ENCODE peak calls at places on chromosomes 6 and 20, in four cellular contexts. D is GM12878, S is HepG2, N is K562. B is an unnamed sample.

GRCh38 chr6:92376711-92377110 is 1042.6 kb downstream of the EPHA7 start:
- DNase-seq in D (no peak), S (no peak), N (no peak), B (no peak)

GRCh38 chr6:107129370-107129925 is 14.1 kb upstream of the BEND3 start:
- DNase-seq in D (no peak), S (no peak), N (no peak), B (no peak)

GRCh38 chr20:63495771-63496403 is 3.0 kb downstream of the EEF1A2 start:
- DNase-seq in D (no peak), S (peak; percentile 49), N (peak; percentile 81), B (peak; percentile 87)

GRCh38 chr20:25042531-25043498 is 15.1 kb downstream of the ACSS1 start:
- DNase-seq in D (peak; percentile 61), S (no peak), N (no peak), B (no peak)

GRCh38 chr6:30720738-30721197 is 616 bp downstream of the TUBB start:
- DNase-seq in D (no peak), S (peak; percentile 57), N (peak; percentile 57), B (peak; percentile 54)

GRCh38 chr6:110063864-110064263 is 85.8 kb downstream of the GPR6 start:
- DNase-seq in D (no peak), S (no peak), N (no peak), B (no peak)

GRCh38 chr6:151160869-151161268 is 78.9 kb upstream of the AKAP12 start:
- DNase-seq in D (no peak), S (peak; percentile 57), N (no peak), B (no peak)

GRCh38 chr6:87068804-87069203 is 26.1 kb downstream of the CGA start:
- DNase-seq in D (no peak), S (no peak), N (no peak), B (no peak)

GRCh38 chr6:167569879-167570278 is 245.0 kb downstream of the TTLL2 start:
- DNase-seq in D (no peak), S (no peak), N (no peak), B (no peak)

GRCh38 chr20:42155586-42155985 is 537.4 kb upstream of the CHD6 start:
- DNase-seq in D (no peak), S (no peak), N (no peak), B (no peak)

DNA sequence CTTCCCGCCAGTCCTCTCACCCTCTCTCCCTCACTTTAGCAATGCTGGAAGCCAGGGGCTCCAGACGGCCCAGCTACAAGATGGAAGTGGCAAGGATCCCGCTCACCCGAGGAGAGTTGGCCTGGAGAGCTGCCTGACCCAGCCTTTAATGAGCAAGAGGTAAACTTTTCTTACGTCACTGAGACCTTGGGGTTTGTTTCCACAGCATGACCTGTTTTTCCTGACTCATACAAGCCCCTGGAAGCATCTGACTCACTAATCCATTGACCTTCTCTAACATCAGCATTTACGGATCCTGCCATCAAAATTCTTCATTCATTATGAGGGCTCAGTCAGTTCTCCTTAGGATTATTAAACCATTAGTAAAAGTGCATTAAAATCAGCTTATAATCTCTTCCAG is 120.4 kb downstream of the MYLK4 start:
- DNase-seq in D (no peak), S (peak; percentile 79), N (peak; percentile 20), B (no peak)
- TF ChIP-seq ATF2 in D (no peak), S (no peak), N (no peak), B (no peak)

DNA sequence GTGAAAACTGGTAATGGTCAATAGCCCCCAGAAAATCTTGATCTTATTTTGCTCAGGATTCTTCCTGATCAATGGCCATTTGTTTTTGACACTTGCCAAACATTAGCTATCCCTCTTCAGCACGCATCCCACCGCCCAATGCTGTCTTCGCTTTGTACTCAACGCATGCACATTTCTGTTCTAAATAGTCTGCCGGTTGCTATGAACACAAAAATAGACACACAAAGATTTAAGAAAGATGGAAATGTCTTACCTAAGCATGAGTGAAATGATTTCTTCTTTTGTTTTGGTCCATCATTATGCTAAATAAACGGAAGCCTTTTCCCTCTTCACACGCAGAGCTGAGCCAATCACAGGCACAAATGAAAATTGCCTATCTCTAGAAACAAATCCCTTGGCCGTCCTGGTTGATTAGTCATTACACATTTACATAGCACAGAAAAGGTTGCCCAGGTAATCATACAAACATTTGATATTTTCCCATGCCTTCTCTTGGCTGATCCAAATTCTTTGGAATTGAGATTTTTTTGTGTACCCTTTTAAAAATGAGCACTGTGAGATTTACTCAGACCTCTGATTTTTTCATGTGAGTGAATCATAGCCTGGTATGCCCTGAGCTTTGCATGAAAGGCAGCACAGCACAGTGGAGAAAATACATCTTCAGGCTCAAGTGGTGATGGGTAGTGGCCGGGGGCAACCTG is 70.5 kb upstream of the FAM184A start:
- DNase-seq in D (no peak), S (no peak), N (no peak), B (no peak)
- TF ChIP-seq TCF7 in D (no peak), S (no peak), N (no peak), B (no peak)

GRCh38 chr20:61370841-61371303 is 118.8 kb downstream of the CDH4 start:
- DNase-seq in D (no peak), S (no peak), N (no peak), B (no peak)

GRCh38 chr20:61373055-61373399 is 121.0 kb downstream of the CDH4 start:
- DNase-seq in D (no peak), S (no peak), N (no peak), B (no peak)

GRCh38 chr20:61373956-61374545 is 122.0 kb downstream of the CDH4 start:
- DNase-seq in D (no peak), S (no peak), N (no peak), B (no peak)

GRCh38 chr20:61371501-61372150 is 119.6 kb downstream of the CDH4 start:
- DNase-seq in D (no peak), S (no peak), N (no peak), B (no peak)

GRCh38 chr20:61372151-61373054 is 120.3 kb downstream of the CDH4 start:
- DNase-seq in D (no peak), S (no peak), N (no peak), B (no peak)
- TF ChIP-seq ATF2 in D (no peak), S (no peak), N (no peak), B (no peak)

DNA sequence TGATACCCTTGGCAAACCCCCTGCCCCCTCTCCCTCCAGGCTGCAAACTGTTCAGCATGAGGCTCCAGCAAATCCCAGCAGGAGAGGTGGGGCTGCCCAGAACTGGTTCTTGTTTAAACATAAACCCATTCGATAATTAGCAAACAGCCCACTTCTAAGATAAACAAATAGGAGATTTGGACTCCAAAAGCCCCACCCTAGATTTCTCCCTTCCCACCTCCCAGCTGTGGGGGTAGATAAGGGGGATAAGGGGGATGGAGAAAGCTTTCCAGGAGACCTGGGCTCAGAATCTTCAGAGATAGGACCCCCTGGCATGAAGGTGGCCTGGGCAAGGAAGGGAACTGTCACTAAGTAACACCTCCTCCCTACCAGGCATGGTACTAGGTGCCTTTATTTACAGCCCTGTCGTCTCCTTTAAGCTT is 4.8 kb downstream of the SDC4 start:
- DNase-seq in D (no peak), S (peak; percentile 76), N (peak; percentile 54), B (no peak)
- TF ChIP-seq TCF7 in D (no peak), S (peak; percentile 50), N (no peak), B (no peak)

GRCh38 chr6:45714795-45715507 is 300.7 kb downstream of the CLIC5 start:
- DNase-seq in D (peak; percentile 48), S (peak; percentile 74), N (peak; percentile 20), B (peak; percentile 50)
- TF ChIP-seq ATF2 in D (no peak), S (no peak), N (no peak), B (no peak)

GRCh38 chr20:31543966-31544598 is 29.8 kb downstream of the HM13 start:
- DNase-seq in D (no peak), S (no peak), N (no peak), B (no peak)
- TF ChIP-seq TCF7 in D (no peak), S (no peak), N (no peak), B (no peak)

GRCh38 chr6:170124836-170125235 is 166.0 kb downstream of the DLL1 start:
- DNase-seq in D (no peak), S (no peak), N (no peak), B (no peak)
- TF ChIP-seq ATF2 in D (no peak), S (no peak), N (no peak), B (no peak)

DNA sequence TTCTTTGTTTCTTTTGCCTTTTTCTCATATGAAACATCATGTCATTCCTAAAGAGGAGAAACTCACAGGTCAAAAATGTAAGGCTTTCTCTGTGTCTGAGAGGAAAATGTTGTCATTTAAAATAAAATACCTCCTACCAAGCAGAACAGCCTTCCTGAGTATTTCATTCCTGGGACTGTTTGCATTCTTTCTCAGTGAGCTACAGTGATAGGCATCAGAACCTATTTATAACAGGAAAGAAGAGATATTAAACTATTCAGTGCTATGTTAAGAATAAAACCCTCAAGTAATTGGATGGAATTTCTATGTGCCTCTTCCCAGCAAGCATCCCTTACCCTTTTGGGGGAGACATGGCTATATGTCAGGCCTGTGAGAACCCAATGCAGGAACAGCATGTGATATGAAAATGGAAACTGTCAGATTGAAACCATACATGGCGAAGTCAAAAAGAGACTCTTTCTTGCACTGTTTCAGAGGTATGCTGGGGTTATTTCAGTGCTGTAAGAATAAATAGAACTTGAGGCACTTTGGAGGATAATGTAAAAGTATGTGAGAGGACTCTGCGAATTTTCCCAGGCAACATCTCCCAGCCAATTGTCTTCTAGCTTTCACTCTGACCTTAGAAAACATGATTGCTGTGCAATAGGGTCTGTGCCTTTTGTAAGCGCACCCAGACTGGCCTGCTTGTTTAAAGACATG is 133.8 kb upstream of the CCN2 start:
- DNase-seq in D (peak; percentile 15), S (no peak), N (no peak), B (no peak)
- TF ChIP-seq TCF7 in D (no peak), S (no peak), N (no peak), B (no peak)

GRCh38 chr6:136887899-136888298 is 34.2 kb upstream of the SLC35D3 start:
- DNase-seq in D (no peak), S (peak; percentile 87), N (no peak), B (no peak)
- TF ChIP-seq ATF2 in D (no peak), S (no peak), N (no peak), B (no peak)

B was measured in WTC11.